ENCODE peak calls at places on chromosomes 13 and 19, in six cellular contexts. N, D, H, P, O and L are unnamed samples. For H3K9me3, the result is how much of the 10 kb centered on the place peaks cover.

GRCh38 chr19:17281391-17282304 is at the start of gene ANKLE1:
- DNase-seq in N (no peak), D (no peak), H (no peak), P (peak), O (no peak), L (no peak)

GRCh38 chr19:47729468-47729798 is 15.9 kb upstream of the NOP53 start:
- DNase-seq in N (peak), D (peak), H (no peak), P (peak), O (peak), L (no peak)

GRCh38 chr19:41136636-41137035 is 22.4 kb downstream of the CYP2F1 start:
- DNase-seq in N (no peak), D (no peak), H (no peak), P (no peak), O (no peak), L (no peak)

GRCh38 chr13:53601181-53601580 is 572.6 kb downstream of the OLFM4 start:
- DNase-seq in N (peak), D (no peak), H (no peak), P (no peak), O (no peak), L (no peak)

GRCh38 chr13:106498158-106498557 is 37.3 kb downstream of the EFNB2 start:
- DNase-seq in N (no peak), D (no peak), H (no peak), P (no peak), O (no peak), L (no peak)

GRCh38 chr19:41626877-41627276 is at the start of gene CEACAM4:
- DNase-seq in N (no peak), D (no peak), H (no peak), P (peak), O (no peak), L (no peak)

GRCh38 chr13:79237981-79238380 is 168.1 kb downstream of the RBM26 start:
- DNase-seq in N (no peak), D (no peak), H (no peak), P (no peak), O (no peak), L (no peak)

GRCh38 chr19:1672038-1672768 is 19.8 kb upstream of the TCF3 start:
- DNase-seq in N (peak), D (peak), H (no peak), P (peak), O (no peak), L (no peak)

GRCh38 chr19:28403698-28404099 is 809.3 kb downstream of the UQCRFS1 start:
- DNase-seq in N (no peak), D (no peak), H (no peak), P (no peak), O (no peak), L (no peak)

GRCh38 chr19:3313199-3313575 is 53.2 kb upstream of the NFIC start:
- DNase-seq in N (no peak), D (no peak), H (no peak), P (no peak), O (no peak), L (no peak)

GRCh38 chr13:114153485-114154080 is 21.2 kb upstream of the RASA3 start:
- DNase-seq in N (no peak), D (no peak), H (no peak), P (no peak), O (no peak), L (no peak)

GRCh38 chr13:85816413-85816812 is 17.2 kb upstream of the SLITRK6 start:
- DNase-seq in N (no peak), D (no peak), H (no peak), P (no peak), O (no peak), L (no peak)

GRCh38 chr13:113044431-113045114 is 61.0 kb upstream of the F7 start:
- DNase-seq in N (no peak), D (no peak), H (no peak), P (no peak), O (no peak), L (no peak)

GRCh38 chr13:39918837-39919236 is 263.4 kb downstream of the COG6 start:
- DNase-seq in N (peak), D (no peak), H (no peak), P (no peak), O (no peak), L (no peak)

GRCh38 chr13:62040078-62040477 is 624.4 kb upstream of the PCDH20 start:
- DNase-seq in N (no peak), D (no peak), H (no peak), P (no peak), O (no peak), L (no peak)

GRCh38 chr19:18503971-18504885 is 17.6 kb downstream of the ELL start:
- DNase-seq in N (no peak), D (no peak), H (no peak), P (no peak), O (no peak), L (no peak)

GRCh38 chr13:59747529-59747928 is 416.2 kb downstream of the DIAPH3 start:
- DNase-seq in N (no peak), D (no peak), H (no peak), P (no peak), O (no peak), L (no peak)

GRCh38 chr13:41645313-41645712 is 188.0 kb downstream of the RGCC start:
- DNase-seq in N (peak), D (peak), H (no peak), P (no peak), O (peak), L (no peak)

GRCh38 chr13:47144782-47145181 is 247.9 kb upstream of the HTR2A start:
- DNase-seq in N (no peak), D (no peak), H (no peak), P (no peak), O (no peak), L (no peak)

GRCh38 chr19:2148482-2149135 is 2.8 kb downstream of the AP3D1 start:
- DNase-seq in N (no peak), D (no peak), H (no peak), P (no peak), O (no peak), L (no peak)

GRCh38 chr19:9793051-9793591 is 24.6 kb upstream of the ZNF846 start:
- DNase-seq in N (peak), D (peak), H (no peak), P (no peak), O (peak), L (no peak)

GRCh38 chr13:62482351-62482750 is 1066.7 kb upstream of the PCDH20 start:
- DNase-seq in N (no peak), D (no peak), H (no peak), P (no peak), O (no peak), L (no peak)

GRCh38 chr19:39372047-39372802 is 18.7 kb downstream of the PAF1 start:
- DNase-seq in N (peak), D (peak), H (no peak), P (no peak), O (no peak), L (no peak)

GRCh38 chr13:106491928-106492327 is 43.5 kb downstream of the EFNB2 start:
- DNase-seq in N (no peak), D (no peak), H (no peak), P (no peak), O (no peak), L (no peak)

GRCh38 chr13:29294869-29295268 is 300.6 kb downstream of the SLC7A1 start:
- DNase-seq in N (no peak), D (no peak), H (no peak), P (no peak), O (no peak), L (no peak)

GRCh38 chr19:13962738-13963602 is 10.7 kb downstream of the DCAF15 start:
- DNase-seq in N (no peak), D (peak), H (no peak), P (peak), O (no peak), L (no peak)
- H3K23ac ChIP-seq in N (no peak), D (no peak), H (no peak), P (no peak), O (no peak), L (peak)

GRCh38 chr13:18948664-18949488 is 232.7 kb downstream of the TUBA3C start:
- DNase-seq in N (no peak), D (no peak), H (no peak), P (no peak), O (no peak), L (no peak)
- H3K9me3 ChIP-seq in N (under half), D (half or more), H (half or more), P (half or more), O (half or more), L (under half)

DNA sequence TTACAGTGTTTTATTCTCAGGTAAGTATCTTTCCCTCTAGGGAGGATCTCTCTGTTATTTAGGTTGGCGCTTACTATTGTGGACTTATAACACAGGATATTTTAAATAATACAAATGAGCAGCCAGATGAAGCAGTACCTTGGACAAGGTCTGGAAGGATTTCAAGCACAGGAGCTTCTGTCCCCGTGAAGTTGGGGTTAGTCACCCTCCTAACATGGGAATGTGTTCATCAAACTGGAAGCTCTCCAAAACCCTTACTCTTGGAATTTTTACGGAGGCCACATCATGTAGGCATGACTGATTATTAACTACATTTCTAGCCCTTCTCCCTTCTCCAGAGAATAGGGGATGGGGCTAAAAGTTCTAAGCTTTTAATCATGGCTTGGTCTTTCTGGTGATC is 38.3 kb upstream of the SPRY2 start:
- DNase-seq in N (peak), D (peak), H (no peak), P (no peak), O (no peak), L (no peak)
- H3K23ac ChIP-seq in N (no peak), D (no peak), H (no peak), P (no peak), O (no peak), L (no peak)

GRCh38 chr19:36331353-36332228 is 47.4 kb downstream of the ZFP14 start:
- DNase-seq in N (peak), D (peak), H (peak), P (peak), O (peak), L (peak)

DNA sequence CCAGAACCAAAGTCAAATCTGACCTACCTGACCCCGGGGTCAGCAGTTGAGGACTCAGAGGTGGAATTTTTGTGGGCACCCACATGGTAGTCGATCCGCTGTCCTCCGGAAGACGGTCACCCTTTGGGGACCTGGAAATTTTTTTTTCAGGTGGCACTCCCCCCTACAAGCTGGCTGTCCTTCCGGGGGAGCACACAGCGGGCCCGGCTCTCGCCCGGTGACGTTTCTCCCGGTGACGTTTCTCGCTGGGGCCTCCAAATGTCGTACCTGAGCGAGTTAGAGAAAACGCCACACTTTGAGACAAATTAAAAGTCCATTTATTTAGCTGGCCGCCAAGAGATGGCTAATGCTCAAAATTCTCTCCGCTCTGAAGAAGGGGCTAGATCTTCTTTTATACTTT is 48.8 kb downstream of the ZFP14 start:
- DNase-seq in N (no peak), D (no peak), H (no peak), P (no peak), O (no peak), L (no peak)
- H3K9me3 ChIP-seq in N (under half), D (under half), H (under half), P (under half), O (under half), L (half or more)

DNA sequence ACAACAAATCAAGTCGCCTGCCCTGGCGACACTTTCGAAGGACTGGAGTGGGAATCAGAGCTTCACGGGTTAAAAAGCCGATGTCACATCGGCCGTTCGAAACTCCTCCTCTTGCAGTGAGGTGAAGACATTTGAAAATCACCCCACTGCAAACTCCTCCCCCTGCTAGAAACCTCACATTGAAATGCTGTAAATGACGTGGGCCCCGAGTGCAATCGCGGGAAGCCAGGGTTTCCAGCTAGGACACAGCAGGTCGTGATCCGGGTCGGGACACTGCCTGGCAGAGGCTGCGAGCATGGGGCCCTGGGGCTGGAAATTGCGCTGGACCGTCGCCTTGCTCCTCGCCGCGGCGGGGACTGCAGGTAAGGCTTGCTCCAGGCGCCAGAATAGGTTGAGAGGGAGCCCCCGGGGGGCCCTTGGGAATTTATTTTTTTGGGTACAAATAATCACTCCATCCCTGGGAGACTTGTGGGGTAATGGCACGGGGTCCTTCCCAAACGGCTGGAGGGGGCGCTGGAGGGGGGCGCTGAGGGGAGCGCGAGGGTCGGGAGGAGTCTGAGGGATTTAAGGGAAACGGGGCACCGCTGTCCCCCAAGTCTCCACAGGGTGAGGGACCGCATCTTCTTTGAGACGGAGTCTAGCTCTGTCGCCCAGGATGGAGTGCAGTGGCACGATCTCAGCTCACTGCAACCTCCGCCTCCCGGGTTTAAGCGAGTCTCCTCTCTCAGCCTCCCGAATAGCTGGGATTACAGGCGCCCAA is at the start of gene LDLR:
- DNase-seq in N (peak), D (peak), H (peak), P (peak), O (peak), L (peak)
- H3K23ac ChIP-seq in N (no peak), D (peak), H (no peak), P (no peak), O (no peak), L (peak)

GRCh38 chr19:53455828-53456227 is 11.7 kb upstream of the ZNF813 start:
- DNase-seq in N (no peak), D (no peak), H (no peak), P (no peak), O (no peak), L (no peak)
- H3K9me3 ChIP-seq in N (half or more), D (half or more), H (under half), P (under half), O (under half), L (half or more)

GRCh38 chr19:37329686-37330085 is 41.2 kb upstream of the ZNF527 start:
- DNase-seq in N (no peak), D (no peak), H (no peak), P (peak), O (no peak), L (no peak)

GRCh38 chr19:37333457-37333856 is 37.4 kb upstream of the ZNF527 start:
- DNase-seq in N (peak), D (no peak), H (no peak), P (no peak), O (no peak), L (no peak)

GRCh38 chr19:37332839-37333238 is 38.1 kb upstream of the ZNF527 start:
- DNase-seq in N (no peak), D (no peak), H (no peak), P (no peak), O (no peak), L (no peak)

GRCh38 chr19:37334179-37335071 is 36.5 kb upstream of the ZNF527 start:
- DNase-seq in N (peak), D (peak), H (peak), P (peak), O (peak), L (peak)
- H3K23ac ChIP-seq in N (no peak), D (peak), H (no peak), P (no peak), O (no peak), L (peak)